ENCODE peak calls at places on chromosomes 7 and 10, in eight cellular contexts. One of them, this sample, is unnamed.
A peak's percentile ranks its signal among the peaks of the same experiment; 100 is the strongest.

GRCh38 chr7:9200666-9201065 is 767.3 kb downstream of the NXPH1 start:
- DNase-seq in AG04449: no peak
- DNase-seq in nephron progenitor cell: no peak
- DNase-seq in amniotic stem cell: no peak
- DNase-seq in CD4-positive, CD25-positive, alpha-beta regulatory T cell: no peak
- DNase-seq in EH: no peak
- DNase-seq in heart left ventricle: no peak
- DNase-seq in Kasumi-1: no peak
- DNase-seq in this sample: no peak

GRCh38 chr10:107800061-107800460 is 635.6 kb upstream of the SORCS1 start:
- DNase-seq in amniotic stem cell: no peak
- DNase-seq in CD4-positive, CD25-positive, alpha-beta regulatory T cell: no peak
- DNase-seq in heart left ventricle: no peak
- DNase-seq in EH: no peak
- DNase-seq in AG04449: no peak
- DNase-seq in Kasumi-1: no peak
- DNase-seq in nephron progenitor cell: no peak
- DNase-seq in this sample: no peak

GRCh38 chr7:19617921-19618320 is 90.9 kb downstream of the POLR1F start:
- DNase-seq in AG04449: no peak
- DNase-seq in nephron progenitor cell: no peak
- DNase-seq in amniotic stem cell: no peak
- DNase-seq in EH: no peak
- DNase-seq in heart left ventricle: no peak
- DNase-seq in CD4-positive, CD25-positive, alpha-beta regulatory T cell: no peak
- DNase-seq in Kasumi-1: no peak
- DNase-seq in this sample: no peak

GRCh38 chr7:28554791-28555471 is 142.6 kb downstream of the CREB5 start:
- DNase-seq in EH: no peak
- DNase-seq in AG04449: no peak
- DNase-seq in heart left ventricle: no peak
- DNase-seq in Kasumi-1: no peak
- DNase-seq in CD4-positive, CD25-positive, alpha-beta regulatory T cell: no peak
- DNase-seq in nephron progenitor cell: no peak
- DNase-seq in amniotic stem cell: no peak
- DNase-seq in this sample: no peak

GRCh38 chr7:48728799-48729198 is 195.5 kb upstream of the CDC14C start:
- DNase-seq in Kasumi-1: no peak
- DNase-seq in EH: no peak
- DNase-seq in AG04449: no peak
- DNase-seq in CD4-positive, CD25-positive, alpha-beta regulatory T cell: no peak
- DNase-seq in amniotic stem cell: no peak
- DNase-seq in heart left ventricle: no peak
- DNase-seq in nephron progenitor cell: no peak
- DNase-seq in this sample: no peak

GRCh38 chr10:43082087-43082486 is 5.2 kb downstream of the RET start:
- DNase-seq in EH: no peak
- DNase-seq in Kasumi-1: no peak
- DNase-seq in CD4-positive, CD25-positive, alpha-beta regulatory T cell: no peak
- DNase-seq in nephron progenitor cell: no peak
- DNase-seq in amniotic stem cell: no peak
- DNase-seq in AG04449: no peak
- DNase-seq in heart left ventricle: no peak
- DNase-seq in this sample: no peak

GRCh38 chr10:1047937-1048336 is 982 bp downstream of the IDI1 start:
- DNase-seq in amniotic stem cell: no peak
- DNase-seq in EH: peak; percentile 24
- DNase-seq in Kasumi-1: no peak
- DNase-seq in nephron progenitor cell: peak; percentile 31
- DNase-seq in heart left ventricle: no peak
- DNase-seq in CD4-positive, CD25-positive, alpha-beta regulatory T cell: no peak
- DNase-seq in AG04449: no peak
- DNase-seq in this sample: no peak

GRCh38 chr10:25261571-25261970 is 86.8 kb downstream of the GPR158 start:
- DNase-seq in Kasumi-1: no peak
- DNase-seq in nephron progenitor cell: no peak
- DNase-seq in heart left ventricle: no peak
- DNase-seq in EH: no peak
- DNase-seq in CD4-positive, CD25-positive, alpha-beta regulatory T cell: no peak
- DNase-seq in AG04449: no peak
- DNase-seq in amniotic stem cell: no peak
- DNase-seq in this sample: no peak

GRCh38 chr7:156675721-156676120 is 35.1 kb downstream of the RNF32 start:
- DNase-seq in CD4-positive, CD25-positive, alpha-beta regulatory T cell: no peak
- DNase-seq in nephron progenitor cell: no peak
- DNase-seq in AG04449: no peak
- DNase-seq in heart left ventricle: no peak
- DNase-seq in Kasumi-1: no peak
- DNase-seq in EH: no peak
- DNase-seq in amniotic stem cell: no peak
- DNase-seq in this sample: no peak